ENCODE peak calls at places on chromosomes 12 and 14, in seven cellular contexts. V, P, U, H, D, G and W are unnamed samples.

GRCh38 chr14:61196792-61197191 is 84.3 kb downstream of the TMEM30B start:
- DNase-seq in D (peak), G (no peak), H (peak), U (peak), V (no peak), P (no peak), W (no peak)

GRCh38 chr12:11269607-11270006 is at the start of gene PRB3:
- DNase-seq in P (no peak), G (no peak), H (no peak), D (no peak), U (no peak), V (no peak), W (no peak)

GRCh38 chr14:96085369-96085768 is 46.2 kb downstream of the C14orf132 start:
- DNase-seq in V (no peak), H (no peak), G (no peak), D (no peak), U (no peak), P (no peak), W (no peak)

GRCh38 chr12:78407722-78408121 is 456.9 kb upstream of the SYT1 start:
- DNase-seq in U (no peak), P (no peak), G (no peak), D (peak), V (no peak), H (no peak), W (no peak)

GRCh38 chr12:105212431-105212830 is 23.5 kb downstream of the APPL2 start:
- DNase-seq in V (peak), P (no peak), G (no peak), U (no peak), H (no peak), D (no peak), W (no peak)

GRCh38 chr14:61561657-61562276 is 133.5 kb upstream of the HIF1A start:
- DNase-seq in P (peak), V (peak), U (peak), G (no peak), D (peak), H (no peak), W (peak)

GRCh38 chr12:25052191-25053020 is 103.5 kb upstream of the BCAT1 start:
- DNase-seq in U (no peak), V (no peak), G (peak), D (no peak), P (no peak), H (no peak), W (no peak)

GRCh38 chr12:54425696-54426095 is 6.6 kb upstream of the ITGA5 start:
- DNase-seq in G (no peak), P (no peak), V (no peak), U (no peak), H (no peak), D (no peak), W (no peak)

GRCh38 chr12:62260733-62261683 is 804 bp downstream of the USP15 start:
- DNase-seq in H (no peak), U (no peak), D (peak), V (peak), P (no peak), G (peak), W (peak)

GRCh38 chr12:51389302-51389999 is 1.8 kb downstream of the GALNT6 start:
- DNase-seq in G (no peak), D (no peak), U (no peak), V (peak), P (no peak), H (no peak), W (no peak)

GRCh38 chr14:55019968-55020554 is 6.8 kb downstream of the WDHD1 start:
- DNase-seq in P (no peak), V (peak), H (no peak), U (no peak), G (no peak), D (no peak), W (no peak)